ENCODE peak calls at places on chromosomes 7 and 10, in ten cellular contexts. One of them, this sample, is unnamed.

GRCh38 chr10:42113158-42113450 is 525.3 kb downstream of the ZNF33B start:
- DNase-seq in stimulated activated CD4-positive, alpha-beta T cell treated with anti-CD3 and anti-CD28 coated beads, TNF-alpha, amount 100 ng/mL, for 24 hours: no peak
- DNase-seq in fibroblast of the aortic adventitia: no peak
- DNase-seq in HuH-7.5: no peak
- DNase-seq in NCI-H510A treated with DMSO at 0.1 percent for 48 hours: no peak
- DNase-seq in left ventricle myocardium inferior: no peak
- DNase-seq in CD4-positive, alpha-beta T cell: no peak
- DNase-seq in nucleus accumbens: no peak
- DNase-seq in germinal center: no peak
- DNase-seq in HS-27A: no peak
- DNase-seq in this sample: no peak

GRCh38 chr7:123485187-123485586 is 49.2 kb downstream of the IQUB start:
- DNase-seq in stimulated activated CD4-positive, alpha-beta T cell treated with anti-CD3 and anti-CD28 coated beads, TNF-alpha, amount 100 ng/mL, for 24 hours: no peak
- DNase-seq in fibroblast of the aortic adventitia: peak
- DNase-seq in HuH-7.5: no peak
- DNase-seq in NCI-H510A treated with DMSO at 0.1 percent for 48 hours: no peak
- DNase-seq in left ventricle myocardium inferior: no peak
- DNase-seq in CD4-positive, alpha-beta T cell: no peak
- DNase-seq in nucleus accumbens: no peak
- DNase-seq in germinal center: no peak
- DNase-seq in HS-27A: no peak
- DNase-seq in this sample: no peak

GRCh38 chr10:129707406-129708388 is 240.7 kb downstream of the MGMT start:
- DNase-seq in stimulated activated CD4-positive, alpha-beta T cell treated with anti-CD3 and anti-CD28 coated beads, TNF-alpha, amount 100 ng/mL, for 24 hours: no peak
- DNase-seq in fibroblast of the aortic adventitia: peak
- DNase-seq in HuH-7.5: no peak
- DNase-seq in NCI-H510A treated with DMSO at 0.1 percent for 48 hours: no peak
- DNase-seq in left ventricle myocardium inferior: peak
- DNase-seq in CD4-positive, alpha-beta T cell: no peak
- DNase-seq in nucleus accumbens: no peak
- DNase-seq in germinal center: no peak
- DNase-seq in HS-27A: no peak
- DNase-seq in this sample: no peak

GRCh38 chr10:126634347-126634746 is 36.1 kb downstream of the C10orf90 start:
- DNase-seq in stimulated activated CD4-positive, alpha-beta T cell treated with anti-CD3 and anti-CD28 coated beads, TNF-alpha, amount 100 ng/mL, for 24 hours: no peak
- DNase-seq in fibroblast of the aortic adventitia: no peak
- DNase-seq in HuH-7.5: no peak
- DNase-seq in NCI-H510A treated with DMSO at 0.1 percent for 48 hours: no peak
- DNase-seq in left ventricle myocardium inferior: no peak
- DNase-seq in CD4-positive, alpha-beta T cell: no peak
- DNase-seq in nucleus accumbens: no peak
- DNase-seq in germinal center: no peak
- DNase-seq in HS-27A: no peak
- DNase-seq in this sample: no peak

GRCh38 chr7:81245353-81245752 is 326.5 kb upstream of the SEMA3C start:
- DNase-seq in stimulated activated CD4-positive, alpha-beta T cell treated with anti-CD3 and anti-CD28 coated beads, TNF-alpha, amount 100 ng/mL, for 24 hours: no peak
- DNase-seq in fibroblast of the aortic adventitia: no peak
- DNase-seq in HuH-7.5: no peak
- DNase-seq in NCI-H510A treated with DMSO at 0.1 percent for 48 hours: no peak
- DNase-seq in left ventricle myocardium inferior: no peak
- DNase-seq in CD4-positive, alpha-beta T cell: no peak
- DNase-seq in nucleus accumbens: no peak
- DNase-seq in germinal center: no peak
- DNase-seq in HS-27A: no peak
- DNase-seq in this sample: no peak

GRCh38 chr7:138407792-138408191 is 52.3 kb upstream of the TRIM24 start:
- DNase-seq in stimulated activated CD4-positive, alpha-beta T cell treated with anti-CD3 and anti-CD28 coated beads, TNF-alpha, amount 100 ng/mL, for 24 hours: no peak
- DNase-seq in fibroblast of the aortic adventitia: no peak
- DNase-seq in HuH-7.5: no peak
- DNase-seq in NCI-H510A treated with DMSO at 0.1 percent for 48 hours: no peak
- DNase-seq in left ventricle myocardium inferior: no peak
- DNase-seq in CD4-positive, alpha-beta T cell: no peak
- DNase-seq in nucleus accumbens: no peak
- DNase-seq in germinal center: no peak
- DNase-seq in HS-27A: no peak
- DNase-seq in this sample: no peak

GRCh38 chr10:124392651-124393342 is 25.9 kb downstream of the OAT start:
- DNase-seq in stimulated activated CD4-positive, alpha-beta T cell treated with anti-CD3 and anti-CD28 coated beads, TNF-alpha, amount 100 ng/mL, for 24 hours: no peak
- DNase-seq in fibroblast of the aortic adventitia: no peak
- DNase-seq in HuH-7.5: no peak
- DNase-seq in NCI-H510A treated with DMSO at 0.1 percent for 48 hours: no peak
- DNase-seq in left ventricle myocardium inferior: no peak
- DNase-seq in CD4-positive, alpha-beta T cell: no peak
- DNase-seq in nucleus accumbens: no peak
- DNase-seq in germinal center: no peak
- DNase-seq in HS-27A: no peak
- DNase-seq in this sample: no peak

GRCh38 chr10:72320676-72321247 is 34.0 kb downstream of the DNAJB12 start:
- DNase-seq in stimulated activated CD4-positive, alpha-beta T cell treated with anti-CD3 and anti-CD28 coated beads, TNF-alpha, amount 100 ng/mL, for 24 hours: peak
- DNase-seq in fibroblast of the aortic adventitia: peak
- DNase-seq in HuH-7.5: peak
- DNase-seq in NCI-H510A treated with DMSO at 0.1 percent for 48 hours: peak
- DNase-seq in left ventricle myocardium inferior: peak
- DNase-seq in CD4-positive, alpha-beta T cell: peak
- DNase-seq in nucleus accumbens: no peak
- DNase-seq in germinal center: peak
- DNase-seq in HS-27A: peak
- DNase-seq in this sample: peak

GRCh38 chr7:142357953-142358520 is 100.2 kb upstream of the PRSS58 start:
- DNase-seq in stimulated activated CD4-positive, alpha-beta T cell treated with anti-CD3 and anti-CD28 coated beads, TNF-alpha, amount 100 ng/mL, for 24 hours: no peak
- DNase-seq in fibroblast of the aortic adventitia: peak
- DNase-seq in HuH-7.5: peak
- DNase-seq in NCI-H510A treated with DMSO at 0.1 percent for 48 hours: peak
- DNase-seq in left ventricle myocardium inferior: no peak
- DNase-seq in CD4-positive, alpha-beta T cell: no peak
- DNase-seq in nucleus accumbens: no peak
- DNase-seq in germinal center: no peak
- DNase-seq in HS-27A: peak
- DNase-seq in this sample: no peak

GRCh38 chr10:76946268-76946667 is 691.3 kb downstream of the KCNMA1 start:
- DNase-seq in stimulated activated CD4-positive, alpha-beta T cell treated with anti-CD3 and anti-CD28 coated beads, TNF-alpha, amount 100 ng/mL, for 24 hours: no peak
- DNase-seq in fibroblast of the aortic adventitia: peak
- DNase-seq in HuH-7.5: no peak
- DNase-seq in NCI-H510A treated with DMSO at 0.1 percent for 48 hours: no peak
- DNase-seq in left ventricle myocardium inferior: no peak
- DNase-seq in CD4-positive, alpha-beta T cell: no peak
- DNase-seq in nucleus accumbens: no peak
- DNase-seq in germinal center: no peak
- DNase-seq in HS-27A: no peak
- DNase-seq in this sample: no peak

GRCh38 chr10:102814873-102815661 is 22.1 kb downstream of the CYP17A1 start:
- DNase-seq in stimulated activated CD4-positive, alpha-beta T cell treated with anti-CD3 and anti-CD28 coated beads, TNF-alpha, amount 100 ng/mL, for 24 hours: no peak
- DNase-seq in fibroblast of the aortic adventitia: peak
- DNase-seq in HuH-7.5: peak
- DNase-seq in NCI-H510A treated with DMSO at 0.1 percent for 48 hours: no peak
- DNase-seq in left ventricle myocardium inferior: peak
- DNase-seq in CD4-positive, alpha-beta T cell: no peak
- DNase-seq in nucleus accumbens: no peak
- DNase-seq in germinal center: no peak
- DNase-seq in HS-27A: no peak
- DNase-seq in this sample: no peak

GRCh38 chr10:78448470-78448869 is 414.8 kb downstream of the RPS24 start:
- DNase-seq in stimulated activated CD4-positive, alpha-beta T cell treated with anti-CD3 and anti-CD28 coated beads, TNF-alpha, amount 100 ng/mL, for 24 hours: no peak
- DNase-seq in fibroblast of the aortic adventitia: no peak
- DNase-seq in HuH-7.5: no peak
- DNase-seq in NCI-H510A treated with DMSO at 0.1 percent for 48 hours: no peak
- DNase-seq in left ventricle myocardium inferior: no peak
- DNase-seq in CD4-positive, alpha-beta T cell: no peak
- DNase-seq in nucleus accumbens: no peak
- DNase-seq in germinal center: no peak
- DNase-seq in HS-27A: no peak
- DNase-seq in this sample: no peak